ENCODE peak calls at places on chromosomes 6 and 20, in eight cellular contexts. T, F, L, V, G, M, Q and D are unnamed samples.

GRCh38 chr6:139473731-139474130 is 99.3 kb upstream of the CITED2 start:
- DNase-seq in T (peak), F (no peak), L (no peak), V (no peak), G (peak), M (no peak), Q (peak), D (peak)

GRCh38 chr20:59152559-59153354 is 10.9 kb upstream of the ZNF831 start:
- DNase-seq in T (no peak), F (no peak), L (no peak), V (no peak), G (no peak), M (no peak), Q (no peak), D (no peak)

GRCh38 chr6:106453756-106454367 is 93.3 kb downstream of the CRYBG1 start:
- DNase-seq in T (no peak), F (no peak), L (no peak), V (no peak), G (no peak), M (no peak), Q (no peak), D (no peak)

GRCh38 chr6:139757766-139758655 is 383.6 kb upstream of the CITED2 start:
- DNase-seq in T (peak), F (no peak), L (no peak), V (peak), G (peak), M (no peak), Q (peak), D (peak)

GRCh38 chr20:22999756-23000155 is 35.4 kb upstream of the SSTR4 start:
- DNase-seq in T (peak), F (no peak), L (no peak), V (peak), G (peak), M (no peak), Q (peak), D (peak)

GRCh38 chr6:69729870-69730449 is 66.8 kb downstream of the LMBRD1 start:
- DNase-seq in T (peak), F (no peak), L (no peak), V (peak), G (peak), M (no peak), Q (peak), D (peak)

GRCh38 chr20:33719277-33719988 is 677 bp downstream of the PXMP4 start:
- DNase-seq in T (no peak), F (no peak), L (no peak), V (no peak), G (no peak), M (no peak), Q (no peak), D (no peak)

GRCh38 chr6:63750400-63750799 is 114.8 kb downstream of the PHF3 start:
- DNase-seq in T (no peak), F (no peak), L (no peak), V (no peak), G (no peak), M (no peak), Q (no peak), D (no peak)

GRCh38 chr6:101832371-101832770 is 438.9 kb downstream of the GRIK2 start:
- DNase-seq in T (no peak), F (no peak), L (no peak), V (no peak), G (no peak), M (peak), Q (no peak), D (no peak)

GRCh38 chr20:64047968-64048401 is 1.5 kb downstream of the SOX18 start:
- DNase-seq in T (no peak), F (no peak), L (no peak), V (no peak), G (no peak), M (no peak), Q (no peak), D (no peak)

GRCh38 chr20:44961868-44962267 is 1.7 kb upstream of the TOMM34 start:
- DNase-seq in T (peak), F (no peak), L (no peak), V (peak), G (no peak), M (no peak), Q (peak), D (peak)

GRCh38 chr6:167130008-167130677 is 7.2 kb downstream of the CCR6 start:
- DNase-seq in T (no peak), F (no peak), L (no peak), V (no peak), G (no peak), M (no peak), Q (no peak), D (no peak)

GRCh38 chr6:90393232-90393884 is 96.7 kb upstream of the BACH2 start:
- DNase-seq in T (peak), F (peak), L (no peak), V (peak), G (peak), M (peak), Q (peak), D (peak)

GRCh38 chr6:129946439-129947140 is 71.8 kb upstream of the L3MBTL3 start:
- DNase-seq in T (no peak), F (no peak), L (no peak), V (no peak), G (no peak), M (no peak), Q (no peak), D (no peak)

GRCh38 chr6:25017932-25018581 is 82.3 kb upstream of the RIPOR2 start:
- DNase-seq in T (peak), F (peak), L (no peak), V (peak), G (peak), M (peak), Q (peak), D (peak)

GRCh38 chr6:75149253-75149652 is 56.6 kb downstream of the COL12A1 start:
- DNase-seq in T (no peak), F (no peak), L (no peak), V (peak), G (no peak), M (no peak), Q (no peak), D (peak)

GRCh38 chr6:158002951-158003853 is 21.5 kb downstream of the SYNJ2 start:
- DNase-seq in T (peak), F (no peak), L (peak), V (peak), G (peak), M (peak), Q (peak), D (peak)

GRCh38 chr6:100065348-100065747 is 71.3 kb upstream of the MCHR2 start:
- DNase-seq in T (no peak), F (no peak), L (no peak), V (no peak), G (no peak), M (no peak), Q (no peak), D (no peak)

GRCh38 chr6:56693246-56693607 is 50.5 kb upstream of the DST start:
- DNase-seq in T (peak), F (no peak), L (peak), V (peak), G (peak), M (peak), Q (peak), D (peak)

GRCh38 chr6:135583256-135583758 is 85.8 kb upstream of the AHI1 start:
- DNase-seq in T (peak), F (no peak), L (no peak), V (peak), G (peak), M (no peak), Q (peak), D (peak)

GRCh38 chr6:145878591-145879295 is 64.1 kb upstream of the FBXO30 start:
- DNase-seq in T (peak), F (no peak), L (peak), V (no peak), G (no peak), M (no peak), Q (peak), D (peak)

GRCh38 chr6:102474041-102474807 is 1080.7 kb downstream of the GRIK2 start:
- DNase-seq in T (no peak), F (no peak), L (no peak), V (no peak), G (no peak), M (no peak), Q (no peak), D (no peak)

GRCh38 chr20:49310695-49311094 is 32.8 kb upstream of the ZNFX1 start:
- DNase-seq in T (no peak), F (no peak), L (no peak), V (peak), G (no peak), M (no peak), Q (no peak), D (peak)

GRCh38 chr6:132213191-132213590 is 188.1 kb downstream of the MOXD1 start:
- DNase-seq in T (no peak), F (no peak), L (no peak), V (no peak), G (no peak), M (no peak), Q (no peak), D (no peak)

GRCh38 chr6:133896344-133896721 is 7.4 kb downstream of the TCF21 start:
- DNase-seq in T (no peak), F (no peak), L (no peak), V (no peak), G (no peak), M (no peak), Q (no peak), D (no peak)

GRCh38 chr6:28811873-28812272 is 111.9 kb downstream of the TRIM27 start:
- DNase-seq in T (no peak), F (no peak), L (no peak), V (peak), G (no peak), M (no peak), Q (no peak), D (peak)

GRCh38 chr6:121335111-121336008 is 1.1 kb upstream of the TBC1D32 start:
- DNase-seq in T (peak), F (no peak), L (no peak), V (no peak), G (no peak), M (no peak), Q (peak), D (no peak)

GRCh38 chr6:32668226-32668747 is 1.8 kb upstream of the HLA-DQB1 start:
- DNase-seq in T (no peak), F (no peak), L (no peak), V (peak), G (no peak), M (peak), Q (no peak), D (peak)

GRCh38 chr6:32665621-32666140 is 776 bp downstream of the HLA-DQB1 start:
- DNase-seq in T (no peak), F (no peak), L (no peak), V (no peak), G (no peak), M (no peak), Q (no peak), D (no peak)

GRCh38 chr6:32664827-32665362 is 1.6 kb downstream of the HLA-DQB1 start:
- DNase-seq in T (no peak), F (peak), L (no peak), V (no peak), G (no peak), M (peak), Q (no peak), D (peak)

GRCh38 chr6:32664354-32664753 is 2.1 kb downstream of the HLA-DQB1 start:
- DNase-seq in T (no peak), F (no peak), L (no peak), V (no peak), G (no peak), M (no peak), Q (no peak), D (no peak)

DNA sequence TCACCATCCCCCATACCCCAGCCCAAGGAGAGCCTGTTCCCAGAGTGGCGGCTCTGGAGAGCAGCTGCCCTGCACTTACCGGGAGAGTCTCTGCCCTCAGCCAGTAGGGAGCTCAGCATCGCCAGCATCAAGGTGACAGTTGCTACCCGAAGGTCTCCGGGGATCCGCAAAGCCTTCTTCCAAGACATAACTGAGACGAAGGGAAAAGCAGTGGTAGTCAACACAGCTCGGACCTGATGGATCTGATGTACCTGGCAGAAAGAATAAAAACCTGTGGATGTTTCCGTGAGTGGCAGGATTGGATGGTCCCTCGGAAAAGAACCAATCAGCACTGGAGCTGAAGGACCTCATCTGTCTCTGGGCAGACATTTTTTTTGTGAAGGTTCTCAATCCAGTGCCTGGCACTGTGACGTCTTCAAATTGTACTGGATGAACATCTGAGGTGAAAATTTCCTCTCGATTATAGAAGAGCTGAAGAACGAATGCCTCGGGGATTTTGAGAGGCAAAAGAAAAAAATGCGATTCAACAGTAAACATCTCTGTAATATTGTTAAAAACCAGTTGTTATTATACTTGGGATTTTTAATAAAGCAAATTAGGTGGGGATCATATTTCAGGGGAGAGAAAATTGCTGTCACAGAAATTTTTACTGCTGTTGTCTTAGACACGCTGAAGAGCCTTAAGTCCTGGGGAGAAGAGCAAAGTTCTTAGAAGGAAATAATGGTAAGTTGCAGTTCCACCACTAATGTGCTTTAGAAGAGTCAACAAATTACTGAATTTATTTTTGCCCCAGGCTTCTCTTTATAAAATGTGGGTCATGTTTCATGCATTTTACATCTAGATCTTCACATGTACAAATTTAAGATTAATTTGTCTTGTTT is at the start of gene HLA-DQB1:
- DNase-seq in T (no peak), F (peak), L (no peak), V (no peak), G (peak), M (no peak), Q (no peak), D (peak)
- H3K4me3 ChIP-seq in T (no peak), F (peak), L (no peak), V (no peak), G (no peak), M (no peak), Q (no peak), D (no peak)

GRCh38 chr6:72250664-72251063 is 364.3 kb downstream of the RIMS1 start:
- DNase-seq in T (no peak), F (no peak), L (no peak), V (peak), G (peak), M (no peak), Q (peak), D (peak)
- TF ChIP-seq CTCF in T (no peak), F (no peak), L (no peak), V (peak), G (no peak), M (no peak), Q (peak), D (peak)

DNA sequence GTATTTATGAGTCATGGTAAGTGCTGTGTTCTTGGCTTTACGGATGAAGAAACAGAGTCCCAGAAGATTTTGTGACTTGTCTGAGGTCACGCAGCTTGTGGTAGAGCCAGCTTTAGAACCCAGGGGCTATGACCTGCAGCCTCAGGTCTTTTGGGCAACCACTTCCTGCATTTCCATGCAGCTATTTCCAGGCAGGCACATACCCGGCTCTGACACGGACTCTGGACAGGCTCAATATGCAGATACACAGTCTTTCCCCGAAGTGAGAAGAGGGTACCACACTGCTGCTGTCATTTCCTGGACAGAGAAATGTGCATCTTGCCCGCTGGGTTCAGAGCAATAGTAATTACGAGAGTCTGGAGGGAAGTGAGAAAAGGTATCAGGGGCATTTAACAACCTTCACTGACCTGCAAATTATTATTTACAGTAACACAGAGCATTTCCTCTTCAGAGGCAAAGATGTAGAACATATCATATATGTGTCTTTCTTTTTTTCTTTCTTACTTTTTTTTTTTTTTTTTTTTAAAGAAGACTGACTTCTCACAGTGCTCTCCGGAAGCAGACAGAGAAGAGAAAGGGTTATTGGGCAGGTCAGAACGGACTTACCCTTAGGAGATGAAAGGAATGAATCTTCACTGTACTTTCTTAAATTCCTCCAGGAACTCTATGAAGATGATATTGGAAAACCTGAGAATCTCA is 185.1 kb downstream of the CLIC5 start:
- DNase-seq in T (no peak), F (no peak), L (no peak), V (no peak), G (no peak), M (no peak), Q (no peak), D (peak)
- H3K4me3 ChIP-seq in T (no peak), F (no peak), L (no peak), V (no peak), G (no peak), M (no peak), Q (no peak), D (no peak)

GRCh38 chr20:32660661-32661060 is 13.1 kb downstream of the C20orf203 start:
- DNase-seq in T (no peak), F (no peak), L (no peak), V (no peak), G (no peak), M (no peak), Q (no peak), D (no peak)

GRCh38 chr20:32664352-32665159 is 9.2 kb downstream of the C20orf203 start:
- DNase-seq in T (no peak), F (no peak), L (no peak), V (no peak), G (no peak), M (no peak), Q (no peak), D (no peak)

GRCh38 chr20:32667030-32667429 is 6.7 kb downstream of the C20orf203 start:
- DNase-seq in T (no peak), F (no peak), L (no peak), V (no peak), G (no peak), M (no peak), Q (no peak), D (no peak)

GRCh38 chr20:32663704-32664351 is 9.9 kb downstream of the C20orf203 start:
- DNase-seq in T (no peak), F (no peak), L (no peak), V (no peak), G (no peak), M (no peak), Q (no peak), D (no peak)

GRCh38 chr20:32661820-32662528 is 11.8 kb downstream of the C20orf203 start:
- DNase-seq in T (no peak), F (no peak), L (no peak), V (no peak), G (no peak), M (no peak), Q (no peak), D (no peak)
- TF ChIP-seq CTCF in T (peak), F (no peak), L (no peak), V (no peak), G (no peak), M (no peak), Q (no peak), D (peak)

GRCh38 chr6:84768442-84769174 is 4.2 kb upstream of the TBX18 start:
- DNase-seq in T (peak), F (no peak), L (no peak), V (no peak), G (no peak), M (peak), Q (no peak), D (peak)

GRCh38 chr6:84766796-84767590 is 2.6 kb upstream of the TBX18 start:
- DNase-seq in T (peak), F (no peak), L (no peak), V (no peak), G (no peak), M (no peak), Q (no peak), D (no peak)

GRCh38 chr6:84770521-84770920 is 6.1 kb upstream of the TBX18 start:
- DNase-seq in T (peak), F (no peak), L (no peak), V (no peak), G (no peak), M (no peak), Q (no peak), D (no peak)

GRCh38 chr6:84767591-84768201 is 3.3 kb upstream of the TBX18 start:
- DNase-seq in T (peak), F (no peak), L (no peak), V (no peak), G (no peak), M (no peak), Q (no peak), D (no peak)

DNA sequence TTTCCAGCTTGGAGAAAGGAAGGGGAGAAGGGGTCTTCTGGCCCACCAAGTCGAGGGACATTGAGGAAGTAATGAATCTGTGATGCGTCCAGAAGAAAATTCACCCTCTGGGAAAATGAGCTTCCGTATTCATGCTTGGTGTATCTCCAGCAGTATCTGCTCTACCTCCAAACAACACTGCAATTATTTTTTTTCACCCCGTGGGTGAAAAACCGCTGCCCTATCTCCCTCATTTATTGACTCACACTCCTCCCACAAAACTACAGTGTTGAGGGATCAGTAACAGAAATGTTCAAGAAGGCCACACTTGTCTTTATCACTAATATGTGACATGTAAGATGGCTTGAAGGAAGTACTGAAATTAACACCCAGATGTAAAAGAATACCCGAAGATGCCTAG is 4.8 kb upstream of the TBX18 start:
- DNase-seq in T (peak), F (no peak), L (no peak), V (no peak), G (no peak), M (no peak), Q (no peak), D (peak)
- H3K4me3 ChIP-seq in T (peak), F (no peak), L (no peak), V (no peak), G (no peak), M (no peak), Q (no peak), D (peak)

GRCh38 chr6:33205172-33206026 is 944 bp downstream of the HSD17B8 start:
- DNase-seq in T (peak), F (no peak), L (no peak), V (peak), G (no peak), M (peak), Q (peak), D (peak)
- TF ChIP-seq CTCF in T (no peak), F (no peak), L (no peak), V (no peak), G (no peak), M (no peak), Q (peak), D (no peak)